ENCODE peak calls at places on chromosomes 1 and 21, in five cellular contexts. One of them, this sample, is unnamed.

GRCh38 chr21:16794944-16795343 is 717.9 kb upstream of the CXADR start:
- DNase-seq in stimulated activated CD4-positive, alpha-beta T cell treated with anti-CD3 and anti-CD28 coated beads, TNF-alpha, amount 100 ng/mL, for 4 hours: no peak
- DNase-seq in H54: peak
- DNase-seq in activated CD4-positive, alpha-beta T cell treated with anti-CD3 and anti-CD28 coated beads for 36 hours: no peak
- DNase-seq in uterus: peak
- DNase-seq in this sample: no peak

GRCh38 chr1:214332950-214333798 is 52.2 kb downstream of the SMYD2 start:
- DNase-seq in stimulated activated CD4-positive, alpha-beta T cell treated with anti-CD3 and anti-CD28 coated beads, TNF-alpha, amount 100 ng/mL, for 4 hours: no peak
- DNase-seq in H54: peak
- DNase-seq in activated CD4-positive, alpha-beta T cell treated with anti-CD3 and anti-CD28 coated beads for 36 hours: peak
- DNase-seq in uterus: peak
- DNase-seq in this sample: peak

GRCh38 chr1:207838156-207839082 is 72.5 kb downstream of the CD34 start:
- DNase-seq in stimulated activated CD4-positive, alpha-beta T cell treated with anti-CD3 and anti-CD28 coated beads, TNF-alpha, amount 100 ng/mL, for 4 hours: no peak
- DNase-seq in H54: no peak
- DNase-seq in activated CD4-positive, alpha-beta T cell treated with anti-CD3 and anti-CD28 coated beads for 36 hours: no peak
- DNase-seq in uterus: peak
- DNase-seq in this sample: no peak

GRCh38 chr1:53470155-53470554 is 11.0 kb downstream of the DMRTB1 start:
- DNase-seq in stimulated activated CD4-positive, alpha-beta T cell treated with anti-CD3 and anti-CD28 coated beads, TNF-alpha, amount 100 ng/mL, for 4 hours: no peak
- DNase-seq in H54: no peak
- DNase-seq in activated CD4-positive, alpha-beta T cell treated with anti-CD3 and anti-CD28 coated beads for 36 hours: peak
- DNase-seq in uterus: peak
- DNase-seq in this sample: no peak

GRCh38 chr1:61097326-61097725 is 15.0 kb downstream of the NFIA start:
- DNase-seq in stimulated activated CD4-positive, alpha-beta T cell treated with anti-CD3 and anti-CD28 coated beads, TNF-alpha, amount 100 ng/mL, for 4 hours: no peak
- DNase-seq in H54: no peak
- DNase-seq in activated CD4-positive, alpha-beta T cell treated with anti-CD3 and anti-CD28 coated beads for 36 hours: no peak
- DNase-seq in uterus: no peak
- DNase-seq in this sample: no peak

GRCh38 chr1:10065344-10065685 is 32.6 kb downstream of the UBE4B start:
- DNase-seq in stimulated activated CD4-positive, alpha-beta T cell treated with anti-CD3 and anti-CD28 coated beads, TNF-alpha, amount 100 ng/mL, for 4 hours: no peak
- DNase-seq in H54: no peak
- DNase-seq in activated CD4-positive, alpha-beta T cell treated with anti-CD3 and anti-CD28 coated beads for 36 hours: no peak
- DNase-seq in uterus: no peak
- DNase-seq in this sample: no peak

GRCh38 chr1:31434101-31434871 is 21.3 kb downstream of the SERINC2 start:
- DNase-seq in stimulated activated CD4-positive, alpha-beta T cell treated with anti-CD3 and anti-CD28 coated beads, TNF-alpha, amount 100 ng/mL, for 4 hours: no peak
- DNase-seq in H54: no peak
- DNase-seq in activated CD4-positive, alpha-beta T cell treated with anti-CD3 and anti-CD28 coated beads for 36 hours: no peak
- DNase-seq in uterus: no peak
- DNase-seq in this sample: no peak

GRCh38 chr1:6603851-6604558 is 1.3 kb upstream of the KLHL21 start:
- DNase-seq in stimulated activated CD4-positive, alpha-beta T cell treated with anti-CD3 and anti-CD28 coated beads, TNF-alpha, amount 100 ng/mL, for 4 hours: no peak
- DNase-seq in H54: no peak
- DNase-seq in activated CD4-positive, alpha-beta T cell treated with anti-CD3 and anti-CD28 coated beads for 36 hours: peak
- DNase-seq in uterus: peak
- DNase-seq in this sample: peak

GRCh38 chr1:109980324-109981127 is 4.0 kb upstream of the AHCYL1 start:
- DNase-seq in stimulated activated CD4-positive, alpha-beta T cell treated with anti-CD3 and anti-CD28 coated beads, TNF-alpha, amount 100 ng/mL, for 4 hours: peak
- DNase-seq in H54: no peak
- DNase-seq in activated CD4-positive, alpha-beta T cell treated with anti-CD3 and anti-CD28 coated beads for 36 hours: peak
- DNase-seq in uterus: no peak
- DNase-seq in this sample: no peak

GRCh38 chr1:204304067-204304466 is 55.7 kb downstream of the PLEKHA6 start:
- DNase-seq in stimulated activated CD4-positive, alpha-beta T cell treated with anti-CD3 and anti-CD28 coated beads, TNF-alpha, amount 100 ng/mL, for 4 hours: no peak
- DNase-seq in H54: no peak
- DNase-seq in activated CD4-positive, alpha-beta T cell treated with anti-CD3 and anti-CD28 coated beads for 36 hours: no peak
- DNase-seq in uterus: no peak
- DNase-seq in this sample: no peak

GRCh38 chr1:182197555-182197954 is 136.0 kb upstream of the ZNF648 start:
- DNase-seq in stimulated activated CD4-positive, alpha-beta T cell treated with anti-CD3 and anti-CD28 coated beads, TNF-alpha, amount 100 ng/mL, for 4 hours: no peak
- DNase-seq in H54: no peak
- DNase-seq in activated CD4-positive, alpha-beta T cell treated with anti-CD3 and anti-CD28 coated beads for 36 hours: no peak
- DNase-seq in uterus: peak
- DNase-seq in this sample: no peak